ENCODE peak calls at places on chromosomes 13 and 19, in eight cellular contexts. O is breast epithelium; U is activated T-helper 1 cell treated with Interleukin-2 at 50 U/mL for 16 hours; A is stimulated activated CD4-positive, alpha-beta T cell treated with anti-CD3 and anti-CD28 coated beads, Interleukin-4, amount 100 ng/mL, for 1 hour; S is BJ; J is KG1; Y is GF-D8; H is HT-29. Q is an unnamed sample.

GRCh38 chr19:40594251-40594650 is 6.9 kb upstream of the LTBP4 start:
- DNase-seq in J (no peak), Y (no peak), S (no peak), H (no peak), A (no peak), O (no peak), U (no peak), Q (no peak)

GRCh38 chr13:67643656-67644055 is 413.5 kb upstream of the PCDH9 start:
- DNase-seq in J (no peak), O (no peak), U (no peak), H (no peak), Y (no peak), S (no peak), A (no peak), Q (peak)

GRCh38 chr13:111397202-111397880 is 76.9 kb downstream of the TEX29 start:
- DNase-seq in O (no peak), U (no peak), S (no peak), Y (no peak), J (no peak), A (no peak), H (no peak), Q (no peak)

GRCh38 chr13:106047859-106048258 is 487.6 kb downstream of the EFNB2 start:
- DNase-seq in O (no peak), J (no peak), A (no peak), H (no peak), S (no peak), U (no peak), Y (no peak), Q (no peak)

GRCh38 chr19:13429563-13429962 is 76.7 kb downstream of the CACNA1A start:
- DNase-seq in A (no peak), H (no peak), O (no peak), Y (no peak), J (no peak), U (no peak), S (no peak), Q (no peak)

GRCh38 chr13:87821512-87821911 is 150.3 kb downstream of the SLITRK5 start:
- DNase-seq in U (no peak), S (no peak), A (no peak), Y (no peak), H (no peak), J (no peak), O (no peak), Q (no peak)

GRCh38 chr19:12785431-12786011 is 5.8 kb upstream of the JUNB start:
- DNase-seq in S (no peak), O (no peak), H (no peak), J (peak), U (no peak), A (no peak), Y (peak), Q (no peak)

GRCh38 chr19:4278010-4278409 is 1.1 kb upstream of the SHD start:
- DNase-seq in Y (no peak), U (no peak), S (no peak), O (no peak), H (no peak), A (no peak), J (no peak), Q (no peak)

GRCh38 chr19:48283908-48284307 is 14.0 kb downstream of the ZNF114 start:
- DNase-seq in U (no peak), J (no peak), H (no peak), O (no peak), Y (no peak), A (no peak), S (peak), Q (no peak)

GRCh38 chr19:35037716-35038622 is 3.6 kb upstream of the HPN start:
- DNase-seq in H (no peak), O (no peak), A (no peak), Y (peak), J (no peak), U (no peak), S (no peak), Q (no peak)

GRCh38 chr13:51000576-51001260 is 91.1 kb downstream of the RNASEH2B start:
- DNase-seq in S (no peak), J (no peak), A (no peak), Y (no peak), O (peak), H (no peak), U (no peak), Q (peak)

GRCh38 chr19:18173572-18174294 is at the start of gene IFI30:
- DNase-seq in J (no peak), S (no peak), H (no peak), U (peak), A (peak), O (peak), Y (peak), Q (peak)

Q was measured in HAP-1.